ENCODE peak calls at places on chromosome 1, in four cellular contexts. N is mesendoderm, Z is spleen, W is Panc1. H is an unnamed sample.

GRCh38 chr1:86641318-86641717 is 63.1 kb upstream of the SH3GLB1 start:
- DNase-seq in W (no peak), Z (no peak), N (no peak), H (no peak)

GRCh38 chr1:1173061-1173792 is 453 bp upstream of the TTLL10 start:
- DNase-seq in N (no peak), Z (peak; percentile 41), W (no peak), H (no peak)

GRCh38 chr1:159071970-159072582 is 4.5 kb downstream of the AIM2 start:
- DNase-seq in W (peak; percentile 30), Z (no peak), N (peak; percentile 72), H (peak; percentile 49)

GRCh38 chr1:240178366-240178765 is 86.7 kb downstream of the FMN2 start:
- DNase-seq in N (no peak), W (no peak), Z (no peak), H (no peak)

GRCh38 chr1:16266411-16267118 is 29.6 kb upstream of the CPLANE2 start:
- DNase-seq in Z (no peak), W (no peak), N (peak; percentile 28), H (no peak)

GRCh38 chr1:171446396-171446795 is 38.9 kb upstream of the PRRC2C start:
- DNase-seq in N (no peak), W (no peak), Z (no peak), H (no peak)

GRCh38 chr1:7650801-7651200 is 120.3 kb upstream of the VAMP3 start:
- DNase-seq in N (peak; percentile 71), W (no peak), Z (no peak), H (no peak)

GRCh38 chr1:29322861-29323585 is 86.7 kb downstream of the PTPRU start:
- DNase-seq in N (no peak), Z (peak; percentile 61), W (no peak), H (no peak)

GRCh38 chr1:198892065-198892464 is 253.2 kb downstream of the PTPRC start:
- DNase-seq in N (peak; percentile 33), W (no peak), Z (no peak), H (no peak)

GRCh38 chr1:92805216-92805615 is 20.3 kb upstream of the EVI5 start:
- DNase-seq in W (no peak), N (no peak), Z (no peak), H (no peak)

GRCh38 chr1:48870596-48870995 is 93.9 kb upstream of the BEND5 start:
- DNase-seq in Z (no peak), N (peak; percentile 88), W (no peak), H (no peak)

GRCh38 chr1:200279810-200280411 is 129.9 kb downstream of the ZNF281 start:
- DNase-seq in Z (no peak), W (no peak), N (peak; percentile 84), H (peak; percentile 3)

GRCh38 chr1:233863901-233864545 is 40.5 kb upstream of the SLC35F3 start:
- DNase-seq in Z (no peak), W (no peak), N (no peak), H (no peak)

GRCh38 chr1:27525296-27526271 is 35.6 kb upstream of the WASF2 start:
- DNase-seq in W (no peak), N (peak; percentile 78), Z (peak; percentile 92), H (peak; percentile 42)

GRCh38 chr1:177209357-177209756 is 38.6 kb downstream of the BRINP2 start:
- DNase-seq in W (peak; percentile 98), Z (peak; percentile 67), N (peak; percentile 10), H (no peak)

DNA sequence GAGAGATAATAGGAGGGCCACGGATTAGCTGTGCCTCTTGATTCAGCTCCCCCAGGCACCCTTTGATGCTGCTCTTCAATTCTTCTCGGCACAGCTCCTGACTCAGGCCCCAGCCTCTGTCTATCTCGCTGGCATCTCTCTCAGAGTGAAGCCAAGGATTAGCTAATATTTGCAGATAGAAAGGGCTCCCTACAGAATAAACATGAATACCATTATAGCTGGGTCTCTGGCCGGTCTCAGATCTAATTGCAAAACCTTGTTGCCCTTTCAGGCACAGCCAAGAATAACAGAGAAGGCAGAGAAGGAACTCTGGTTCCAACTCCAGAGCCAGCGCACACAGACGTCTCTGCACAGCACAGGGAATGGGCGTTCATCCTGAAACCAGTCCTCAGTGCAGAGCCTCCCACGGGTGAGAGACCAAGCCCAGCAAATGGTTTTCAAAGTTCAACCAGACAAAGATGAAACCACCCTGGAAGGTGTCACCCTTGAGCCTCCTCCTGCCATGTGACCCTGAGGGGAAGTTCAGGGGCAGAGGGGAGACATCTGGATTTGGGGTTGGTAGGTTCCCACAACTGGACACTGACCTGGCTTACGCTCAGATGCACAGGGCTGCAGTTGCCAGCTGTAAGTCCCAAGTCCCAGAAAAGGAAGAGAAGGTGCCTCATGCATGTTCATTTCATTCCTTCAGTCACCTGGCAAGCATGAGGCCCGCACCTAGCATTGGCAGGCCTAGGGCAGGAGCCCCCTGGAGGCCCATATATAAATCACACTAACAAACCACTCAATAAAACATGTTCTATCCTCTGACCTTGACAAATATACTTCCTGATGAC is 394.0 kb downstream of the NPHP4 start:
- DNase-seq in Z (no peak), W (no peak), N (peak; percentile 18), H (no peak)
- H3K27ac ChIP-seq in Z (no peak overlapping the region), W (no peak overlapping the region), N (no peak overlapping the region), H (no peak overlapping the region)

DNA sequence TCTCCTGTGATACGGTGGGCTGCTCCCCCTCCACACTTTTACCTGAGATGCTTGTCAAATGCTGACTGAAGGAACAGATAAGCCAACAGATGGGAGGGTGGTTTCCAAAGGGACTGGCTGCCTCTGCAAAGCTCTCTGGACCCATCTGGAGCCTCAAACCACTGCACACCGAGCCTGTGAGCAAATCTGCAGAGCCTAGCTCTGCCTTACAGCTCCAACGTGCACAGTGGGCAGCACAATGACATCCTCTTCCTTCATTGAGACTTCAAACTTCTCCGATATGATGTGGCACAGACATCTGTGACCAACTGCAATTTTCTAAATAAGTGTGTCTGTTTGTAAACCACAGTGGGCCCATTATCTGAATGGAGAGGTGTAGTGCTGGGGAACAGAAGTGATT is 26.2 kb upstream of the KNCN start:
- DNase-seq in Z (no peak), W (no peak), N (no peak), H (no peak)
- H3K27ac ChIP-seq in Z (no peak overlapping the region), W (no peak overlapping the region), N (no peak overlapping the region), H (no peak overlapping the region)

DNA sequence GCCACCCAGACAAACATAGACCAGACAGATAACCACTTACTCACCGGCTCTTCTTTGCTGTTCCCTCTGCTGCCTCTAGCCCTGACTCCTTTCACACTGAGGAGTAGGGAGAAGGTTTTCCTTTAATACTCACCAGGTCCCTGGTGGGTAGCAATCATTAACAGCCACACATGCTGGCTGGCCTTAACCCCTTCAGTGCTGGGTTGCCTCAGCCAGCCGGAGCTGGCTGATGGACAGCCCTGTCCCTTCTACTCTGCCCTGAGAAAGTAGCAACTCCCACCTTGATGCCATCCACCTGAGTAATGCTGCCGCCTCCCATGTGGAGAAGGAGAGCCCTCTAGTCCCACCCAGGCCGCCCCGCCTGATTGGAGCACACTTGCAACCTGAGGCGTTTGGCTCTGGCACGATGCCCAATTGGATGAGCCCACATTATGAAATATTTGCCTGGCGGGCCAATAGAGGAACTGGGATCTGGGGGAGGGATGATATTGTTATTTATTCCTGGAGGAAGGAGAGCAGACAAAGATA is 71.6 kb downstream of the PLEKHA6 start:
- DNase-seq in Z (no peak), N (peak; percentile 88), W (no peak), H (no peak)
- H3K27ac ChIP-seq in Z (peak overlapping the region; percentile 77), N (peak overlapping the region; percentile 74), W (no peak overlapping the region), H (no peak overlapping the region)

DNA sequence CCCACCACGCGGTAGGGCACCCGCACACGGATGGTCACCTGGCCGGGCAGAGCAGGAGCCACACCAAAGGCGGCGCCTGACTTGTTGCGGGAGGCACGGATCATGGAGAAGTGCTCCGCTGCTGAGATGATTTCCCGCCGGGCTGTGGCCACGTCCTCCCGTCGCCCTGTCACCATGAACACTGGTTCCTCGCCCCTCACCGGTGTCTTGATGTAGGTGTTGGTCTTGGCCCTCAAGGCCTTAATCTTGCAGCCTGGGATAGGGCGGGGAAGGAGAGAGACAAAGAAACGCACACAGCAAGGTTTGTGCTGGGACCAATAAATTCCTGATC is 4.9 kb downstream of the MEX3A start:
- DNase-seq in Z (no peak), N (no peak), W (no peak), H (no peak)
- H3K27ac ChIP-seq in Z (peak overlapping the region; percentile 73), N (no peak overlapping the region), W (no peak overlapping the region), H (no peak overlapping the region)